ENCODE peak calls at places on chromosome 22, in nine cellular contexts. One of them, this sample, is unnamed.

GRCh38 chr22:50531546-50532352 is 1.9 kb upstream of the TYMP start:
- DNase-seq in activated gamma-delta T cell treated with anti-CD3 and anti-CD28 coated beads, Interleukin-2, amount 50 U/mL, for 16 hours: no peak
- DNase-seq in glutamatergic neuron: peak; percentile 70
- DNase-seq in MCF 10A: peak; percentile 77
- DNase-seq in heart right ventricle: peak; percentile 90
- DNase-seq in CD8-positive, alpha-beta T cell: no peak
- DNase-seq in Peyer's patch: peak; percentile 88
- DNase-seq in CD4-positive, CD25-positive, alpha-beta regulatory T cell: peak; percentile 86
- DNase-seq in mucosa of gallbladder: peak; percentile 77
- DNase-seq in this sample: peak; percentile 74

GRCh38 chr22:20298803-20299735 is 20.8 kb downstream of the DGCR6L start:
- DNase-seq in CD8-positive, alpha-beta T cell: peak; percentile 89
- DNase-seq in MCF 10A: peak; percentile 74
- DNase-seq in Peyer's patch: peak; percentile 93
- DNase-seq in CD4-positive, CD25-positive, alpha-beta regulatory T cell: peak; percentile 88
- DNase-seq in mucosa of gallbladder: peak; percentile 85
- DNase-seq in activated gamma-delta T cell treated with anti-CD3 and anti-CD28 coated beads, Interleukin-2, amount 50 U/mL, for 16 hours: peak; percentile 83
- DNase-seq in heart right ventricle: peak; percentile 81
- DNase-seq in glutamatergic neuron: peak; percentile 90
- DNase-seq in this sample: peak; percentile 88

GRCh38 chr22:40951795-40952602 is 821 bp downstream of the RBX1 start:
- DNase-seq in heart right ventricle: no peak
- DNase-seq in CD8-positive, alpha-beta T cell: no peak
- DNase-seq in CD4-positive, CD25-positive, alpha-beta regulatory T cell: peak; percentile 36
- DNase-seq in activated gamma-delta T cell treated with anti-CD3 and anti-CD28 coated beads, Interleukin-2, amount 50 U/mL, for 16 hours: no peak
- DNase-seq in mucosa of gallbladder: no peak
- DNase-seq in glutamatergic neuron: no peak
- DNase-seq in MCF 10A: no peak
- DNase-seq in Peyer's patch: no peak
- DNase-seq in this sample: no peak

GRCh38 chr22:35054064-35054463 is 11.9 kb upstream of the ISX start:
- DNase-seq in heart right ventricle: no peak
- DNase-seq in CD4-positive, CD25-positive, alpha-beta regulatory T cell: no peak
- DNase-seq in glutamatergic neuron: no peak
- DNase-seq in mucosa of gallbladder: no peak
- DNase-seq in activated gamma-delta T cell treated with anti-CD3 and anti-CD28 coated beads, Interleukin-2, amount 50 U/mL, for 16 hours: no peak
- DNase-seq in MCF 10A: no peak
- DNase-seq in CD8-positive, alpha-beta T cell: no peak
- DNase-seq in Peyer's patch: no peak
- DNase-seq in this sample: no peak

GRCh38 chr22:23163665-23164064 is 16.6 kb upstream of the BCR start:
- DNase-seq in CD4-positive, CD25-positive, alpha-beta regulatory T cell: no peak
- DNase-seq in glutamatergic neuron: no peak
- DNase-seq in heart right ventricle: no peak
- DNase-seq in mucosa of gallbladder: peak; percentile 75
- DNase-seq in Peyer's patch: no peak
- DNase-seq in MCF 10A: peak; percentile 17
- DNase-seq in CD8-positive, alpha-beta T cell: no peak
- DNase-seq in activated gamma-delta T cell treated with anti-CD3 and anti-CD28 coated beads, Interleukin-2, amount 50 U/mL, for 16 hours: no peak
- DNase-seq in this sample: no peak

GRCh38 chr22:43298062-43298801 is 44.9 kb downstream of the SCUBE1 start:
- DNase-seq in glutamatergic neuron: no peak
- DNase-seq in mucosa of gallbladder: no peak
- DNase-seq in MCF 10A: no peak
- DNase-seq in CD8-positive, alpha-beta T cell: no peak
- DNase-seq in Peyer's patch: no peak
- DNase-seq in heart right ventricle: no peak
- DNase-seq in CD4-positive, CD25-positive, alpha-beta regulatory T cell: no peak
- DNase-seq in activated gamma-delta T cell treated with anti-CD3 and anti-CD28 coated beads, Interleukin-2, amount 50 U/mL, for 16 hours: no peak
- DNase-seq in this sample: no peak

GRCh38 chr22:50171319-50171964 is 911 bp downstream of the PANX2 start:
- DNase-seq in mucosa of gallbladder: no peak
- DNase-seq in CD4-positive, CD25-positive, alpha-beta regulatory T cell: no peak
- DNase-seq in MCF 10A: no peak
- DNase-seq in heart right ventricle: no peak
- DNase-seq in glutamatergic neuron: no peak
- DNase-seq in Peyer's patch: no peak
- DNase-seq in activated gamma-delta T cell treated with anti-CD3 and anti-CD28 coated beads, Interleukin-2, amount 50 U/mL, for 16 hours: no peak
- DNase-seq in CD8-positive, alpha-beta T cell: no peak
- DNase-seq in this sample: no peak

GRCh38 chr22:17786435-17787158 is 12.3 kb upstream of the BID start:
- DNase-seq in glutamatergic neuron: peak; percentile 78
- DNase-seq in mucosa of gallbladder: peak; percentile 45
- DNase-seq in Peyer's patch: peak; percentile 85
- DNase-seq in MCF 10A: peak; percentile 76
- DNase-seq in heart right ventricle: peak; percentile 83
- DNase-seq in CD8-positive, alpha-beta T cell: no peak
- DNase-seq in CD4-positive, CD25-positive, alpha-beta regulatory T cell: peak; percentile 39
- DNase-seq in activated gamma-delta T cell treated with anti-CD3 and anti-CD28 coated beads, Interleukin-2, amount 50 U/mL, for 16 hours: no peak
- DNase-seq in this sample: peak; percentile 39

GRCh38 chr22:19120829-19121630 is 1.2 kb downstream of the DGCR2 start:
- DNase-seq in Peyer's patch: peak; percentile 80
- DNase-seq in MCF 10A: peak; percentile 71
- DNase-seq in glutamatergic neuron: no peak
- DNase-seq in heart right ventricle: peak; percentile 15
- DNase-seq in CD4-positive, CD25-positive, alpha-beta regulatory T cell: no peak
- DNase-seq in CD8-positive, alpha-beta T cell: peak; percentile 55
- DNase-seq in mucosa of gallbladder: peak; percentile 75
- DNase-seq in activated gamma-delta T cell treated with anti-CD3 and anti-CD28 coated beads, Interleukin-2, amount 50 U/mL, for 16 hours: no peak
- DNase-seq in this sample: peak; percentile 75

GRCh38 chr22:30187726-30188407 is 58.7 kb downstream of the LIF start:
- DNase-seq in heart right ventricle: no peak
- DNase-seq in glutamatergic neuron: no peak
- DNase-seq in MCF 10A: no peak
- DNase-seq in activated gamma-delta T cell treated with anti-CD3 and anti-CD28 coated beads, Interleukin-2, amount 50 U/mL, for 16 hours: no peak
- DNase-seq in CD8-positive, alpha-beta T cell: no peak
- DNase-seq in mucosa of gallbladder: no peak
- DNase-seq in Peyer's patch: no peak
- DNase-seq in CD4-positive, CD25-positive, alpha-beta regulatory T cell: peak; percentile 68
- DNase-seq in this sample: no peak

GRCh38 chr22:25482091-25482760 is 82.2 kb upstream of the GRK3 start:
- DNase-seq in heart right ventricle: no peak
- DNase-seq in activated gamma-delta T cell treated with anti-CD3 and anti-CD28 coated beads, Interleukin-2, amount 50 U/mL, for 16 hours: no peak
- DNase-seq in CD4-positive, CD25-positive, alpha-beta regulatory T cell: no peak
- DNase-seq in MCF 10A: no peak
- DNase-seq in glutamatergic neuron: peak; percentile 44
- DNase-seq in CD8-positive, alpha-beta T cell: no peak
- DNase-seq in mucosa of gallbladder: no peak
- DNase-seq in Peyer's patch: no peak
- DNase-seq in this sample: no peak

GRCh38 chr22:33853200-33854097 is 66.8 kb downstream of the LARGE1 start:
- DNase-seq in CD8-positive, alpha-beta T cell: no peak
- DNase-seq in heart right ventricle: peak; percentile 68
- DNase-seq in MCF 10A: peak; percentile 56
- DNase-seq in mucosa of gallbladder: peak; percentile 79
- DNase-seq in activated gamma-delta T cell treated with anti-CD3 and anti-CD28 coated beads, Interleukin-2, amount 50 U/mL, for 16 hours: no peak
- DNase-seq in Peyer's patch: peak; percentile 63
- DNase-seq in CD4-positive, CD25-positive, alpha-beta regulatory T cell: peak; percentile 62
- DNase-seq in glutamatergic neuron: peak; percentile 51
- DNase-seq in this sample: peak; percentile 85

GRCh38 chr22:25030636-25031035 is 78.1 kb downstream of the KIAA1671 start:
- DNase-seq in Peyer's patch: no peak
- DNase-seq in MCF 10A: no peak
- DNase-seq in mucosa of gallbladder: no peak
- DNase-seq in activated gamma-delta T cell treated with anti-CD3 and anti-CD28 coated beads, Interleukin-2, amount 50 U/mL, for 16 hours: no peak
- DNase-seq in CD4-positive, CD25-positive, alpha-beta regulatory T cell: no peak
- DNase-seq in CD8-positive, alpha-beta T cell: no peak
- DNase-seq in glutamatergic neuron: no peak
- DNase-seq in heart right ventricle: peak; percentile 55
- DNase-seq in this sample: no peak

GRCh38 chr22:29380032-29380781 is 8.2 kb downstream of the AP1B1 start:
- DNase-seq in activated gamma-delta T cell treated with anti-CD3 and anti-CD28 coated beads, Interleukin-2, amount 50 U/mL, for 16 hours: no peak
- DNase-seq in heart right ventricle: no peak
- DNase-seq in CD8-positive, alpha-beta T cell: no peak
- DNase-seq in MCF 10A: peak; percentile 67
- DNase-seq in mucosa of gallbladder: no peak
- DNase-seq in CD4-positive, CD25-positive, alpha-beta regulatory T cell: no peak
- DNase-seq in glutamatergic neuron: no peak
- DNase-seq in Peyer's patch: no peak
- DNase-seq in this sample: peak; percentile 64

GRCh38 chr22:37371491-37371890 is 55.8 kb downstream of the ELFN2 start:
- DNase-seq in MCF 10A: no peak
- DNase-seq in mucosa of gallbladder: no peak
- DNase-seq in heart right ventricle: no peak
- DNase-seq in glutamatergic neuron: no peak
- DNase-seq in CD8-positive, alpha-beta T cell: no peak
- DNase-seq in activated gamma-delta T cell treated with anti-CD3 and anti-CD28 coated beads, Interleukin-2, amount 50 U/mL, for 16 hours: no peak
- DNase-seq in Peyer's patch: no peak
- DNase-seq in CD4-positive, CD25-positive, alpha-beta regulatory T cell: no peak
- DNase-seq in this sample: no peak

GRCh38 chr22:39013923-39014722 is at the start of gene APOBEC3C:
- DNase-seq in Peyer's patch: peak; percentile 68
- DNase-seq in MCF 10A: peak; percentile 88
- DNase-seq in CD4-positive, CD25-positive, alpha-beta regulatory T cell: peak; percentile 94
- DNase-seq in CD8-positive, alpha-beta T cell: peak; percentile 85
- DNase-seq in activated gamma-delta T cell treated with anti-CD3 and anti-CD28 coated beads, Interleukin-2, amount 50 U/mL, for 16 hours: peak; percentile 75
- DNase-seq in heart right ventricle: peak; percentile 79
- DNase-seq in mucosa of gallbladder: peak; percentile 82
- DNase-seq in glutamatergic neuron: no peak
- DNase-seq in this sample: peak; percentile 93